ENCODE peak calls at places on chromosomes 2 and 18, in five cellular contexts. X is naive thymus-derived CD4-positive, alpha-beta T cell; L is CD8-positive, alpha-beta T cell; W is left ventricle myocardium inferior; Z is IMR-90. C is an unnamed sample.
A peak's percentile ranks its signal among the peaks of the same experiment; 100 is the strongest.

GRCh38 chr2:20213651-20214565 is 11.0 kb downstream of the SDC1 start:
- DNase-seq in X (no peak), W (no peak), L (no peak), Z (no peak), C (no peak)

GRCh38 chr18:79524181-79525078 is 128.7 kb downstream of the NFATC1 start:
- DNase-seq in Z (no peak), X (peak; percentile 25), L (no peak), W (no peak), C (peak; percentile 21)

GRCh38 chr2:106944220-106944619 is 58.3 kb upstream of the ST6GAL2 start:
- DNase-seq in L (no peak), Z (peak; percentile 10), W (no peak), X (no peak), C (no peak)

GRCh38 chr2:48774251-48774650 is 18.7 kb upstream of the LHCGR start:
- DNase-seq in X (no peak), Z (no peak), W (no peak), L (no peak), C (no peak)

GRCh38 chr2:18557121-18557520 is 3.3 kb downstream of the RDH14 start:
- DNase-seq in L (no peak), Z (no peak), W (no peak), X (no peak), C (no peak)

GRCh38 chr2:46434851-46435273 is 44.5 kb upstream of the TMEM247 start:
- DNase-seq in W (no peak), L (no peak), X (no peak), Z (peak; percentile 97), C (no peak)

GRCh38 chr2:227703280-227703732 is 14.5 kb downstream of the SLC19A3 start:
- DNase-seq in X (no peak), L (no peak), W (no peak), Z (peak; percentile 7), C (no peak)

GRCh38 chr2:9950521-9951271 is 797 bp upstream of the GRHL1 start:
- DNase-seq in W (peak; percentile 29), X (no peak), L (no peak), Z (no peak), C (peak; percentile 50)

GRCh38 chr2:74845217-74845751 is 11.4 kb downstream of the HK2 start:
- DNase-seq in Z (peak; percentile 94), L (peak; percentile 23), X (no peak), W (peak; percentile 69), C (no peak)

GRCh38 chr2:42480402-42480801 is 13.4 kb downstream of the KCNG3 start:
- DNase-seq in X (no peak), Z (no peak), W (no peak), L (no peak), C (no peak)

GRCh38 chr2:45953376-45954050 is 302.0 kb downstream of the PRKCE start:
- DNase-seq in L (no peak), Z (no peak), X (no peak), W (no peak), C (no peak)

GRCh38 chr2:231294578-231295362 is 96.3 kb downstream of the ARMC9 start:
- DNase-seq in Z (peak; percentile 18), X (no peak), W (no peak), L (no peak), C (no peak)

GRCh38 chr18:3966246-3966984 is 488.7 kb downstream of the DLGAP1 start:
- DNase-seq in L (no peak), X (no peak), W (no peak), Z (peak; percentile 50), C (no peak)

GRCh38 chr2:131140581-131140980 is 35.4 kb downstream of the PLEKHB2 start:
- DNase-seq in X (no peak), Z (no peak), W (no peak), L (no peak), C (no peak)

GRCh38 chr2:156986339-156986988 is 271.0 kb upstream of the GALNT5 start:
- DNase-seq in Z (no peak), L (no peak), W (no peak), X (no peak), C (no peak)

GRCh38 chr2:159155315-159155714 is 131.2 kb downstream of the WDSUB1 start:
- DNase-seq in L (no peak), X (no peak), Z (no peak), W (no peak), C (no peak)

GRCh38 chr2:108280466-108280865 is 8.2 kb upstream of the SULT1C2 start:
- DNase-seq in X (no peak), L (no peak), W (no peak), Z (no peak), C (no peak)

GRCh38 chr2:180983468-180984388 is 3.3 kb downstream of the UBE2E3 start:
- DNase-seq in Z (peak; percentile 69), L (peak; percentile 19), W (no peak), X (no peak), C (no peak)
- H3K4me3 ChIP-seq in Z (no peak overlapping the region), L (no peak overlapping the region), W (peak overlapping the region; percentile 17), X (no peak overlapping the region), C (no peak overlapping the region)

DNA sequence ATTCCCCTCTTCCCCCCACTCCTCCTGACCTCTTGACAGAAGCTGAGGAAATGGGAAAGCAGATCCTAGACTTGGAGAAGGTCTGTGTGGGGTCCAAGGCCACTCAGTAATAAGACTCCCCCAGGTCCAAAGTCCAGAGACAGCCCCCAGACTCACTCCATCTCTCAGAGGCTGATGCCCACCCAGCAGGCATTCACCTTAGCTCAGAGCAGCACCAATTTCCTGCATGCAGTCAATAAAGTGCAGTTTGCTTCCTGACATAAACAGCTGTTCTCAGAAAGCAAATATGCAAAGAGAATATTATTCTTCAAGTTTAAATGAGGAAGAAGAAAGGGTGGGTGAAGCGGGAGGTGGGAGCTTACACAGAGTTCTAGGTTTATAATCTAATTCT is 84.1 kb upstream of the RTN4 start:
- DNase-seq in Z (no peak), L (no peak), W (no peak), X (no peak), C (no peak)
- H3K4me3 ChIP-seq in Z (no peak overlapping the region), L (peak overlapping the region; percentile 49), W (peak overlapping the region; percentile 54), X (peak overlapping the region; percentile 55), C (no peak overlapping the region)

GRCh38 chr2:173399229-173399628 is 44.6 kb downstream of the CDCA7 start:
- DNase-seq in Z (no peak), L (no peak), X (no peak), W (no peak), C (no peak)

GRCh38 chr2:173405171-173405750 is 50.6 kb downstream of the CDCA7 start:
- DNase-seq in L (no peak), W (no peak), Z (no peak), X (no peak), C (no peak)

GRCh38 chr2:173402405-173402974 is 47.8 kb downstream of the CDCA7 start:
- DNase-seq in Z (peak; percentile 79), L (peak; percentile 71), X (peak; percentile 42), W (peak; percentile 71), C (peak; percentile 78)

GRCh38 chr2:173400760-173401159 is 46.1 kb downstream of the CDCA7 start:
- DNase-seq in W (no peak), X (no peak), Z (no peak), L (no peak), C (no peak)

DNA sequence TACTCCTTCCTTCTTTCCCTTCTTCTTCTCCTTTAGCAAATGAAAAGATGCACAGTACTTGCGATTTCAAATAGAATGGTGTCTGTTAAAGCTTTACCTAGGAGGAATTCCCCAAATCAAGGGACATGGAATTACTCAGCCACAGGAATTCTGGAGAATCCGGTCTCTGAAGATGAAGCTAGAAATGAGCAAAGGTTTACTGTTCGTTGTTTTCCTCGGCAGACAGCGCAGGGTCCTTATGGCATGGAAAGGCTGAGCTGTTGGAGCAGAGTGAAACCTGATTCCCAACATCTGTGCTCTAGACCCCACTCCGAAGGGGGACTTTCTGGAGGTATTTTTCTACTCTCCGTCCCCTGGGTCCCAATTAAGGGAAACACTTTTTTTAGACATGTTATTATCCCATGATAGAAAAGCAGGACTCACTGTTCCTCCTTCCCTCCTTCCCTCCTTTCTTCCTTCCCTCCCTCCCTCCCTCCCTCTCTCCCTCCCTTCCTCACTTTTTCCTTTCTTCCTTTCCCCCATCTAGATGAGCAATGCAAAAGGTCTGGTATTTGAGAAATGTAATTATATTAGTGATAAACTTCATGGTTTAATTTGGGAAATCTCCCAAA is 47.1 kb downstream of the CDCA7 start:
- DNase-seq in W (no peak), Z (peak; percentile 8), L (no peak), X (no peak), C (no peak)
- H3K4me3 ChIP-seq in W (peak overlapping the region; percentile 48), Z (peak overlapping the region; percentile 1), L (no peak overlapping the region), X (no peak overlapping the region), C (no peak overlapping the region)

GRCh38 chr2:222294996-222295367 is 3.8 kb downstream of the PAX3 start:
- DNase-seq in W (no peak), X (no peak), L (no peak), Z (no peak), C (peak; percentile 61)
- H3K4me3 ChIP-seq in W (peak overlapping the region; percentile 42), X (no peak overlapping the region), L (no peak overlapping the region), Z (peak overlapping the region; percentile 21), C (peak overlapping the region; percentile 37)

DNA sequence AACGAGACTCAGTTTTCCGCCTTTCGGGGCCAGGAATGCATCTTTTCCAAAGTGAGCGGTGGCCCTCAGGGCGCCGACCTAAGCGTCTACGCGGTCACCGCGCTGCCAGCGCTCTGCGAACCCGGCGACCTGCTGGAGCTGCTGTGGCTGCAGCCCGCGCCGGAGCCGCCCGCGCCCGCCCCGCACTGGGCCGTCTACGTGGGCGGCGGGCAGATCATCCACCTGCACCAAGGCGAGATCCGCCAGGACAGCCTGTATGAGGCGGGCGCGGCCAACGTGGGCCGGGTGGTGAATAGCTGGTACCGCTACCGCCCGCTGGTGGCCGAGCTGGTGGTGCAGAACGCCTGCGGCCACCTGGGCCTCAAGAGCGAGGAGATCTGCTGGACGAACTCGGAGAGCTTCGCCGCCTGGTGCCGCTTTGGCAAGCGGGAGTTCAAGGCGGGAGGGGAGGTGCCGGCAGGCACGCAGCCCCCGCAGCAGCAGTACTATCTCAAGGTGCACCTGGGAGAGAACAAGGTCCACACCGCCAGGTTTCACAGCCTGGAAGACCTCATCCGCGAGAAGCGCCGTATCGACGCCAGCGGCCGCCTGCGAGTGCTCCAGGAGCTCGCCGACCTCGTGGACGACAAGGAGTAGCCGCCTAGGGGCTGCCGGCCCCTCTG is 1.8 kb downstream of the LRATD1 start:
- DNase-seq in L (no peak), X (no peak), W (peak; percentile 73), Z (peak; percentile 54), C (peak; percentile 87)
- H3K4me3 ChIP-seq in L (no peak overlapping the region), X (no peak overlapping the region), W (peak overlapping the region; percentile 73), Z (peak overlapping the region; percentile 38), C (peak overlapping the region; percentile 42)

GRCh38 chr2:136117391-136117841 is 533 bp downstream of the CXCR4 start:
- DNase-seq in Z (peak; percentile 26), X (no peak), W (peak; percentile 47), L (no peak), C (no peak)
- H3K4me3 ChIP-seq in Z (no peak overlapping the region), X (peak overlapping the region; percentile 89), W (peak overlapping the region; percentile 72), L (peak overlapping the region; percentile 83), C (peak overlapping the region; percentile 59)

DNA sequence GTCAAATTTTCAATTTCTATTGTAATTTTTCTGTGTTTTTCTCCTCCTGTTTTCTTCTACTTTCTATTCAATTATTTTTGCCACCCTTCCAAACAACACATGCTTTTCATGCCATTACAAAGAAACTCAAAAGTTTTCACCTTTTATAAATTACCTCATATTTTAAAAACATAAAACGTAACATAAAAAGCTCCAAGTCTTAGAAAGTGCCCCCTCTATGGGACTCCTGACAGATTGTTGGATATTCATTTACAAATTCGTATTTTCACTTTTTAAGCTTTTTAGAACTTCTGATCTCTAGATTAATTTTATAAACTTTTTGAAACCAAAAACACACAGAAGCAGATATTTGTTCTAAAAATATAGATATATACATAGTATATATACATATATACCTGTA is 1.6 kb downstream of the COL5A2 start:
- DNase-seq in W (no peak), L (no peak), Z (peak; percentile 51), X (no peak), C (no peak)
- H3K4me3 ChIP-seq in W (peak overlapping the region; percentile 68), L (no peak overlapping the region), Z (peak overlapping the region; percentile 96), X (no peak overlapping the region), C (peak overlapping the region; percentile 34)